ENCODE peak calls at places on chromosomes 7 and 10, in six cellular contexts. U, Y, I, P, M and T are unnamed samples.

GRCh38 chr10:124446830-124447740 is 2.8 kb downstream of the NKX1-2 start:
- DNase-seq in U (peak), Y (no peak), P (no peak), I (no peak), M (no peak), T (no peak)

GRCh38 chr7:124101173-124101768 is 68.4 kb upstream of the TMEM229A start:
- DNase-seq in I (no peak), Y (peak), P (peak), U (peak), M (no peak), T (no peak)

GRCh38 chr7:65946895-65947294 is 35.1 kb downstream of the GUSB start:
- DNase-seq in M (no peak), P (peak), I (peak), Y (no peak), U (no peak), T (no peak)

GRCh38 chr10:128055061-128055868 is 71.0 kb downstream of the MKI67 start:
- DNase-seq in I (no peak), M (no peak), P (no peak), U (no peak), Y (no peak), T (no peak)

GRCh38 chr10:50653758-50654157 is 30.0 kb upstream of the SGMS1 start:
- DNase-seq in P (no peak), I (no peak), Y (no peak), M (no peak), U (no peak), T (no peak)

GRCh38 chr10:93065675-93066543 is 5.3 kb downstream of the CYP26C1 start:
- DNase-seq in Y (no peak), M (no peak), I (no peak), P (no peak), U (peak), T (no peak)

GRCh38 chr7:3000566-3000965 is 43.1 kb downstream of the CARD11 start:
- DNase-seq in U (no peak), M (no peak), Y (no peak), P (no peak), I (no peak), T (no peak)

GRCh38 chr7:73449422-73449821 is 15.8 kb downstream of the FZD9 start:
- DNase-seq in I (no peak), U (no peak), P (no peak), Y (no peak), M (no peak), T (no peak)

GRCh38 chr10:33897255-33897893 is 562.9 kb upstream of the NRP1 start:
- DNase-seq in U (no peak), M (no peak), Y (no peak), P (peak), I (no peak), T (no peak)

GRCh38 chr10:7551891-7552731 is 114.7 kb downstream of the ITIH5 start:
- DNase-seq in M (peak), I (no peak), P (no peak), Y (peak), U (peak), T (no peak)

GRCh38 chr10:8331896-8332729 is 277.6 kb downstream of the GATA3 start:
- DNase-seq in P (peak), I (no peak), U (peak), Y (peak), M (no peak), T (no peak)

GRCh38 chr10:83283151-83283550 is 856.2 kb upstream of the GHITM start:
- DNase-seq in M (no peak), Y (no peak), I (no peak), P (no peak), U (no peak), T (no peak)

GRCh38 chr7:33447980-33448379 is 318.6 kb downstream of the BBS9 start:
- DNase-seq in M (no peak), Y (no peak), I (no peak), P (no peak), U (no peak), T (no peak)

GRCh38 chr7:138834583-138834982 is 36.6 kb upstream of the ATP6V0A4 start:
- DNase-seq in P (no peak), Y (no peak), U (no peak), M (no peak), I (no peak), T (no peak)

GRCh38 chr10:117170244-117170643 is 27.0 kb upstream of the KCNK18 start:
- DNase-seq in I (no peak), U (no peak), M (no peak), P (no peak), Y (no peak), T (no peak)

GRCh38 chr10:76012928-76013327 is 581.5 kb downstream of the LRMDA start:
- DNase-seq in U (no peak), M (no peak), Y (peak), I (no peak), P (no peak), T (no peak)

GRCh38 chr10:43922335-43923280 is 273.9 kb upstream of the ZNF32 start:
- DNase-seq in Y (no peak), M (no peak), I (no peak), P (no peak), U (no peak), T (no peak)

GRCh38 chr7:104976966-104977636 is 36.9 kb upstream of the KMT2E start:
- DNase-seq in P (no peak), I (no peak), Y (no peak), U (no peak), M (no peak), T (no peak)

GRCh38 chr10:110395350-110396283 is 90.9 kb upstream of the SMNDC1 start:
- DNase-seq in Y (no peak), U (no peak), I (peak), P (peak), M (no peak), T (peak)

GRCh38 chr7:71325151-71325550 is 193.2 kb downstream of the GALNT17 start:
- DNase-seq in P (no peak), M (no peak), I (no peak), Y (no peak), U (peak), T (no peak)

GRCh38 chr7:34320926-34321609 is 336.9 kb upstream of the NPSR1 start:
- DNase-seq in I (peak), P (peak), U (peak), Y (peak), M (peak), T (peak)

GRCh38 chr7:8274589-8274988 is 12.6 kb upstream of the ICA1 start:
- DNase-seq in Y (no peak), P (no peak), U (no peak), I (no peak), M (no peak), T (no peak)

GRCh38 chr10:67079126-67079525 is 153.3 kb downstream of the LRRTM3 start:
- DNase-seq in M (no peak), Y (no peak), P (no peak), I (no peak), U (no peak), T (no peak)

GRCh38 chr7:43136064-43136463 is 23.6 kb downstream of the HECW1 start:
- DNase-seq in U (no peak), I (no peak), P (no peak), Y (no peak), M (no peak), T (no peak)

GRCh38 chr7:38070718-38071117 is 107.3 kb upstream of the STARD3NL start:
- DNase-seq in I (no peak), U (peak), M (no peak), P (peak), Y (peak), T (no peak)